ENCODE peak calls at places on chromosomes 1 and 21, in six cellular contexts. E, S, G, J, Y and N are unnamed samples.

GRCh38 chr1:22738522-22738921 is 27.9 kb downstream of the EPHB2 start:
- DNase-seq in E (peak), S (peak), G (no peak), J (no peak), Y (no peak), N (no peak)

GRCh38 chr1:228650141-228650540 is 85.1 kb upstream of the RHOU start:
- DNase-seq in E (no peak), S (no peak), G (no peak), J (no peak), Y (no peak), N (no peak)

GRCh38 chr1:228236744-228237143 is 28.9 kb downstream of the OBSCN start:
- DNase-seq in E (peak), S (peak), G (peak), J (peak), Y (no peak), N (peak)

GRCh38 chr1:183444243-183444642 is 26.1 kb upstream of the NMNAT2 start:
- DNase-seq in E (no peak), S (peak), G (no peak), J (no peak), Y (no peak), N (no peak)

GRCh38 chr21:41877901-41878830 is 978 bp downstream of the PRDM15 start:
- DNase-seq in E (peak), S (peak), G (peak), J (no peak), Y (no peak), N (peak)

GRCh38 chr1:19582318-19582717 is 61.8 kb upstream of the NBL1 start:
- DNase-seq in E (peak), S (peak), G (peak), J (no peak), Y (peak), N (peak)

GRCh38 chr1:226589008-226589733 is 40.6 kb downstream of the STUM start:
- DNase-seq in E (no peak), S (no peak), G (no peak), J (no peak), Y (no peak), N (peak)

GRCh38 chr1:53077599-53077965 is 15.6 kb downstream of the PODN start:
- DNase-seq in E (no peak), S (no peak), G (no peak), J (no peak), Y (no peak), N (no peak)

GRCh38 chr1:35726814-35727433 is 8.2 kb upstream of the C1orf216 start:
- DNase-seq in E (peak), S (peak), G (peak), J (peak), Y (no peak), N (peak)

GRCh38 chr1:204072951-204073836 is at the start of gene SOX13:
- DNase-seq in E (peak), S (peak), G (peak), J (peak), Y (no peak), N (peak)

GRCh38 chr1:172086137-172086536 is 244.8 kb downstream of the DNM3 start:
- DNase-seq in E (no peak), S (no peak), G (no peak), J (no peak), Y (no peak), N (no peak)

GRCh38 chr1:117658676-117659075 is 52.8 kb downstream of the TENT5C start:
- DNase-seq in E (no peak), S (no peak), G (no peak), J (no peak), Y (peak), N (no peak)

GRCh38 chr1:87024936-87025537 is 110.6 kb downstream of the HS2ST1 start:
- DNase-seq in E (peak), S (peak), G (peak), J (peak), Y (no peak), N (peak)

GRCh38 chr1:21262282-21263051 is 27.8 kb downstream of the ECE1 start:
- DNase-seq in E (peak), S (peak), G (peak), J (peak), Y (no peak), N (no peak)

GRCh38 chr1:150895618-150896017 is 8.7 kb downstream of the CTXND2 start:
- DNase-seq in E (peak), S (no peak), G (no peak), J (peak), Y (no peak), N (no peak)

GRCh38 chr1:9481048-9481447 is 58.2 kb upstream of the SLC25A33 start:
- DNase-seq in E (no peak), S (no peak), G (no peak), J (no peak), Y (no peak), N (no peak)

GRCh38 chr21:35398366-35398982 is 349.4 kb upstream of the RUNX1 start:
- DNase-seq in E (no peak), S (peak), G (no peak), J (no peak), Y (no peak), N (no peak)

GRCh38 chr1:96967311-96967710 is 245.7 kb downstream of the PTBP2 start:
- DNase-seq in E (no peak), S (no peak), G (no peak), J (no peak), Y (no peak), N (no peak)

GRCh38 chr21:16624468-16625102 is 888.3 kb upstream of the CXADR start:
- DNase-seq in E (no peak), S (no peak), G (no peak), J (no peak), Y (no peak), N (no peak)

GRCh38 chr1:80540605-80541004 is 1260.1 kb upstream of the ADGRL2 start:
- DNase-seq in E (no peak), S (no peak), G (no peak), J (no peak), Y (no peak), N (no peak)

GRCh38 chr1:37035014-37035686 is 835 bp upstream of the GRIK3 start:
- DNase-seq in E (no peak), S (no peak), G (no peak), J (no peak), Y (no peak), N (no peak)

GRCh38 chr1:24909388-24909898 is 20.6 kb downstream of the RUNX3 start:
- DNase-seq in E (peak), S (peak), G (peak), J (peak), Y (no peak), N (no peak)
- TF ChIP-seq MAX in E (no peak), S (no peak), G (peak), J (peak), Y (no peak), N (no peak)

GRCh38 chr1:1173061-1173792 is 453 bp upstream of the TTLL10 start:
- DNase-seq in E (no peak), S (no peak), G (no peak), J (no peak), Y (no peak), N (no peak)

GRCh38 chr1:1173793-1174415 is at the start of gene TTLL10:
- DNase-seq in E (no peak), S (no peak), G (no peak), J (no peak), Y (no peak), N (no peak)

GRCh38 chr1:1177452-1178206 is 3.9 kb downstream of the TTLL10 start:
- DNase-seq in E (no peak), S (no peak), G (no peak), J (no peak), Y (no peak), N (no peak)

GRCh38 chr1:1176931-1177330 is 3.3 kb downstream of the TTLL10 start:
- DNase-seq in E (no peak), S (no peak), G (no peak), J (no peak), Y (no peak), N (no peak)

DNA sequence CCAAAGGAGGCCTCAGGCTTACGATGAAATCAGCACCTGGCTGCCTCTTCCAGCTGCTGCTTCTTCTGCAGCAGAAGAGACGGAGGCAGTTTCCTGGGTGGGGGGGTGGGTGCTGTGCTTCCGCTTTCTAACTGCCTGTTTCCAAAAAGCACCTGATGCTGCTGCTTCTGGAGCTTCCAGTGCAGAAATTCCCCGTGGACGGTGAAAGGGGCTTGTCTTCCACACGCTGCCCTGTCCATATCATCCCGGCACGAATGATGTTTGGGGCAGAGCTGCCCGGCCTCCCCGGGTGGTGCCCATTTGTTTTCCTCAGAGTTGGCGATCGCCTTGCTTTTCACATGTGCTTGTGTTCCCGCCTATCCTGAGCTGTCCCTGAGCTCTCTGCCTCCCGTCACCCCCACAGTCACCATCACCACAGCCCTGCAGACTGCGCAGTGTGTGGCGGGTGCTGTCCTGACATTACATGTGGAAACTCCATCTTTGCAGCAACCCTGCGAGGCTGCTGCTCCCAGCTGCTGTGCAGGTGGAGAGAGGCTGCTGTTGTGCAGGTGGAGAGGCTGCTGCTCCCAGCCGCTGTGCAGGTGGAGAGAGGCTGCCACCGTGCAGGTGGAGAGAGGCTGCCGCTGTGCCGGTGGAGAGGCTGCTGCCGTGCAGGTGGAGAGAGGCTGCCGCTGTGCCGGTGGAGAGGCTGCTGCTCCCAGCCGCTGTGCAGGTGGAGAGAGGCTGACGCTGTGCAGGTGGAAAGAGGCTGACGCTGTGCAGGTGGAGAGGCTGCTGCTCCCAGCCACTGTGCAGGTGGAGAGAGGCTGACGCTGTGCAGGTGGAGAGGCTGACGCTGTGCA is 1.8 kb downstream of the TTLL10 start:
- DNase-seq in E (no peak), S (no peak), G (no peak), J (no peak), Y (no peak), N (peak)
- TF ChIP-seq MYC in E (no peak), S (no peak), G (no peak), J (no peak), Y (no peak), N (no peak)

GRCh38 chr1:156797212-156797871 is 19.3 kb downstream of the SH2D2A start:
- DNase-seq in E (peak), S (peak), G (peak), J (peak), Y (no peak), N (peak)
- TF ChIP-seq MAX in E (no peak), S (no peak), G (no peak), J (no peak), Y (no peak), N (no peak)

DNA sequence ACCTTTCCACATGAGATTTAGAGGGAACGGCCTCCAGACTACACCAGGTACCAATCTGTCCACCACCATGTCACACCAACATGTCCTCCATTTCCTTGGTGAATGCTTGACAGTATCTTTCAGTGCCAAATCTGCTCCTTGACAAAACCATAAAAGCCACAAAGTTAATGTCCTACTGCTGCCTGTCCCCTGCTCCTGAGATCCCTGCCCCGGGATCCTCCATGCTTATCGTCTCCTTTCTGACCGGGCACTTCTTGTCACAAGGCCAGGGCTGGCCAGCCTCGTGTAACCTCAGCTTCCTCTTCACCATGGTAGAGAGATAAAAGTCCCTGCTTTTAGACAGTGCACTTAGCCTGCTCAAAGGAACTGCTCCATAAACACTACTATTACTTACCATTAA is 136.2 kb downstream of the NAV1 start:
- DNase-seq in E (no peak), S (peak), G (no peak), J (no peak), Y (no peak), N (no peak)
- TF ChIP-seq MYC in E (no peak), S (no peak), G (no peak), J (no peak), Y (no peak), N (no peak)

GRCh38 chr1:223707270-223708000 is 4.9 kb upstream of the CAPN2 start:
- DNase-seq in E (peak), S (peak), G (peak), J (peak), Y (no peak), N (peak)
- TF ChIP-seq MAX in E (peak), S (no peak), G (no peak), J (no peak), Y (no peak), N (no peak)

DNA sequence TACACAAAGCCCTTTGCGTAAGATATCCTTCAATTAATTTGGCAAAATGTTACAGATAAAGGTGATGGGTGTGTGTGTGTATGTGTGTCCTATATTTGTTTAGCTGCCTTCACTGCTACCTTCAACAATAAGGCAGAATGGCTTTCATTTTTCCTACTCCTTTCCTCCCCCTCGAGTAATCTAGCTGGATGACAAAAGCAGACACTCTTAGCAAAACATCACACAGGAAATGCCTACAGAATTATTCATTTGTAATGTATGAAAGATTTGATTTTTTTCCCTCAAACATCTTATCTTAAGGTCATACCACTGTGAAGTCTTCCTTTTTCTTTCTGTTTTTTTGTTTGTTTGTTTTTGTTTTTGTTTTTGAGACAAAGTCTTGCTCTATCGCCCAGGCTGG is 10.6 kb downstream of the PTPN22 start:
- DNase-seq in E (no peak), S (peak), G (no peak), J (no peak), Y (no peak), N (no peak)
- TF ChIP-seq MYC in E (no peak), S (no peak), G (no peak), J (no peak), Y (no peak), N (no peak)

DNA sequence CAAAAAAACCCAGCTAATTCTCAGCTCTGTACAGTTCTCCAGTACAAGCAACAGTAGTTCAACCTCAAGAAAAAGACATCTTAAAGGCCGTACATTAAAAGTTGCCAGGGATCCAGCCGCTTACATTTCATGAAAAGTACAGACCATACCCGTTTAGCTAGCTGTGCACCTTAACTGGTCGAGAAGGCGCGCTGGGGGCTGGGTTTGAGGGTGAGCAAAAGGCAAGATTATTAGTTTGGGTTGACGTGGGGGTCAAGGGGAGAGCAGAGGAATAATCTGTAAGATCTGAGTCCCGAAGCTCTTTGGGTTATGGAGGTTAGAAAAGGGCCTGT is 591 bp upstream of the PKN2 start:
- DNase-seq in E (no peak), S (no peak), G (peak), J (no peak), Y (no peak), N (peak)
- TF ChIP-seq MAX in E (no peak), S (no peak), G (no peak), J (no peak), Y (no peak), N (no peak)

DNA sequence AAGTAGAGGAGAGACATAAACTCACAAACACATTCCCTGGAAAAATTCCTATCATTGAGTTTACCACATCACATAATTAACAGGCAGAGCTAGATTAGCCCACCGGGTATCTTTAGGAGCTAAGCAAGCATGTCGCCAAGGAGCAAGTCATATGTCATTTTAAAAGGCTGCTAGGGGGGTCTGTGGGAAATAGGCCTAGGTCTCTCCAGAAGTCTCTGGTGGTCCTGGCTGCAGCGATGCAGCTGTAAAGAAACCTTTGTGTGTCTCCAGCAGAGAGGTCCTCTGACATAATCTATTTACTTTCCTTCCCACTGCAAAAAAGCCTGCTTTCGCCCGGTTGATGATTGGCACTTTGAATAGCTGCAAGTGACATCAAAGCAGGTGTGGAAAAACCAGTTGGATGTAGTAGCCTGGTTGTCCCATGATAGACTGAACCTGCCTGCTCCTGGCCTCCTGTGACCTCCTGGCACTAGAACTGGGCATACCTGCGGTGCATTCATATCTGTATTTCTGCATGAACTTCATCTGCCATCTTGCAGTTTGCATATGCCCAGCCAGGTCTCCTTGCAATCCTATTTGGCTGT is 13.8 kb downstream of the RASSF5 start:
- DNase-seq in E (no peak), S (no peak), G (no peak), J (peak), Y (no peak), N (no peak)
- TF ChIP-seq MYC in E (no peak), S (no peak), G (no peak), J (no peak), Y (no peak), N (no peak)

GRCh38 chr1:2025491-2025981 is 6.4 kb downstream of the GABRD start:
- DNase-seq in E (no peak), S (no peak), G (no peak), J (no peak), Y (no peak), N (peak)
- TF ChIP-seq MAX in E (no peak), S (no peak), G (no peak), J (no peak), Y (no peak), N (no peak)